ENCODE peak calls at places on chromosome 19, in six cellular contexts. I, F, C, A, Y and P are unnamed samples.

GRCh38 chr19:5251096-5252065 is 89.2 kb downstream of the PTPRS start:
- DNase-seq in C (no peak), F (no peak), Y (no peak), I (no peak), A (no peak), P (no peak)

GRCh38 chr19:34217952-34218817 is 36.2 kb upstream of the GARRE1 start:
- DNase-seq in Y (no peak), I (peak; percentile 95), C (peak; percentile 23), F (peak; percentile 75), A (peak; percentile 35), P (peak; percentile 80)

GRCh38 chr19:50377051-50377441 is 789 bp downstream of the NR1H2 start:
- DNase-seq in Y (peak; percentile 36), C (peak; percentile 72), I (no peak), A (peak; percentile 46), F (peak; percentile 60), P (no peak)

GRCh38 chr19:3277649-3278048 is 53.2 kb downstream of the CELF5 start:
- DNase-seq in I (no peak), F (no peak), A (no peak), Y (no peak), C (no peak), P (no peak)

GRCh38 chr19:17616961-17617806 is 61.7 kb downstream of the COLGALT1 start:
- DNase-seq in I (no peak), F (no peak), Y (no peak), A (no peak), C (no peak), P (no peak)

GRCh38 chr19:58229255-58229639 is 533 bp downstream of the ZNF544 start:
- DNase-seq in I (peak; percentile 3), C (peak; percentile 14), F (no peak), Y (no peak), A (no peak), P (no peak)

GRCh38 chr19:8094336-8094735 is 41.8 kb downstream of the CCL25 start:
- DNase-seq in C (no peak), Y (no peak), A (no peak), F (no peak), I (no peak), P (no peak)

GRCh38 chr19:51024924-51025323 is 1.5 kb downstream of the KLK11 start:
- DNase-seq in A (no peak), I (no peak), Y (no peak), F (no peak), C (no peak), P (no peak)

GRCh38 chr19:29745253-29745652 is 30.2 kb upstream of the C19orf12 start:
- DNase-seq in F (no peak), A (no peak), I (no peak), C (no peak), Y (no peak), P (no peak)

GRCh38 chr19:18218159-18218558 is 8.1 kb downstream of the PDE4C start:
- DNase-seq in Y (no peak), A (no peak), I (no peak), C (no peak), F (no peak), P (no peak)

GRCh38 chr19:49560358-49560900 is 19.9 kb downstream of the NOSIP start:
- DNase-seq in F (peak; percentile 35), Y (no peak), A (peak; percentile 26), I (no peak), C (peak; percentile 59), P (no peak)

GRCh38 chr19:46731007-46731501 is 14.1 kb upstream of the PRKD2 start:
- DNase-seq in Y (no peak), C (no peak), I (peak; percentile 75), A (no peak), F (no peak), P (peak; percentile 63)

GRCh38 chr19:8526345-8527062 is 12.5 kb upstream of the ZNF414 start:
- DNase-seq in I (peak; percentile 66), C (peak; percentile 96), F (no peak), Y (no peak), A (no peak), P (peak; percentile 62)

GRCh38 chr19:34096020-34096915 is 76.0 kb upstream of the LSM14A start:
- DNase-seq in A (no peak), I (peak; percentile 8), Y (no peak), F (no peak), C (no peak), P (peak; percentile 5)

GRCh38 chr19:48509467-48510194 is 2.0 kb downstream of the LMTK3 start:
- DNase-seq in I (no peak), A (no peak), F (no peak), Y (no peak), C (no peak), P (no peak)

GRCh38 chr19:53328967-53329366 is 4.6 kb upstream of the ZNF845 start:
- DNase-seq in F (no peak), Y (peak; percentile 8), C (peak; percentile 16), I (no peak), A (no peak), P (no peak)

GRCh38 chr19:13208131-13208963 is 58.1 kb downstream of the IER2 start:
- DNase-seq in A (peak; percentile 50), Y (peak; percentile 51), I (peak; percentile 25), C (peak; percentile 53), F (peak; percentile 16), P (peak; percentile 32)

GRCh38 chr19:999379-999719 is 870 bp upstream of the GRIN3B start:
- DNase-seq in F (no peak), I (no peak), C (no peak), Y (no peak), A (no peak), P (no peak)

GRCh38 chr19:19588546-19588945 is 29.9 kb downstream of the PBX4 start:
- DNase-seq in Y (no peak), C (no peak), I (no peak), A (no peak), F (no peak), P (no peak)

GRCh38 chr19:46861691-46862503 is 1.1 kb downstream of the ARHGAP35 start:
- DNase-seq in I (no peak), C (no peak), Y (no peak), A (no peak), F (no peak), P (no peak)

GRCh38 chr19:33150852-33151518 is 19.1 kb downstream of the WDR88 start:
- DNase-seq in A (no peak), C (no peak), Y (no peak), F (no peak), I (no peak), P (no peak)

GRCh38 chr19:7988307-7988706 is 17.1 kb downstream of the ELAVL1 start:
- DNase-seq in C (no peak), A (no peak), F (no peak), I (no peak), Y (no peak), P (no peak)

GRCh38 chr19:45938733-45939319 is 24.2 kb upstream of the NANOS2 start:
- DNase-seq in Y (no peak), C (no peak), I (no peak), A (no peak), F (no peak), P (no peak)

GRCh38 chr19:33906578-33907335 is 110.1 kb downstream of the KCTD15 start:
- DNase-seq in F (no peak), C (peak; percentile 18), Y (no peak), I (no peak), A (no peak), P (no peak)

GRCh38 chr19:35037716-35038622 is 3.6 kb upstream of the HPN start:
- DNase-seq in A (no peak), I (no peak), C (no peak), Y (no peak), F (no peak), P (no peak)

GRCh38 chr19:6239401-6239844 is 40.4 kb downstream of the MLLT1 start:
- DNase-seq in C (no peak), F (no peak), Y (no peak), I (no peak), A (no peak), P (no peak)

GRCh38 chr19:53511933-53512374 is 26.0 kb upstream of the ZNF331 start:
- DNase-seq in F (peak; percentile 32), Y (peak; percentile 20), A (peak; percentile 33), C (peak; percentile 52), I (no peak), P (no peak)

GRCh38 chr19:17942181-17942580 is 9.4 kb downstream of the CCDC124 start:
- DNase-seq in A (no peak), I (no peak), F (no peak), C (no peak), Y (no peak), P (no peak)

GRCh38 chr19:5364674-5365073 is 24.1 kb upstream of the PTPRS start:
- DNase-seq in F (no peak), C (no peak), Y (no peak), I (no peak), A (no peak), P (no peak)

GRCh38 chr19:42129399-42130253 is 2.6 kb downstream of the POU2F2 start:
- DNase-seq in F (no peak), C (peak; percentile 35), Y (no peak), A (no peak), I (no peak), P (no peak)

GRCh38 chr19:44762033-44762432 is 13.5 kb downstream of the BCL3 start:
- DNase-seq in A (no peak), Y (no peak), I (no peak), C (peak; percentile 4), F (no peak), P (no peak)

GRCh38 chr19:29404951-29405727 is 120.7 kb upstream of the VSTM2B start:
- DNase-seq in C (no peak), A (no peak), F (no peak), Y (no peak), I (no peak), P (no peak)

GRCh38 chr19:13729859-13730258 is 34.5 kb upstream of the MRI1 start:
- DNase-seq in I (no peak), Y (no peak), C (no peak), F (no peak), A (no peak), P (no peak)

GRCh38 chr19:30256510-30256850 is 115.7 kb upstream of the ZNF536 start:
- DNase-seq in I (no peak), Y (no peak), F (no peak), C (no peak), A (no peak), P (no peak)

GRCh38 chr19:38707512-38708114 is 36.7 kb downstream of the CAPN12 start:
- DNase-seq in I (no peak), Y (no peak), C (peak; percentile 61), A (no peak), F (no peak), P (no peak)

GRCh38 chr19:55179570-55180484 is at the start of gene SYT5:
- DNase-seq in F (peak; percentile 24), A (peak; percentile 57), C (peak; percentile 71), Y (peak; percentile 64), I (no peak), P (no peak)

GRCh38 chr19:14089662-14090508 is 666 bp downstream of the SAMD1 start:
- DNase-seq in C (peak; percentile 70), I (no peak), Y (peak; percentile 46), A (no peak), F (no peak), P (no peak)

GRCh38 chr19:46218160-46218559 is 11.4 kb upstream of the IGFL1 start:
- DNase-seq in F (no peak), I (no peak), C (peak; percentile 17), A (no peak), Y (no peak), P (no peak)

GRCh38 chr19:6718741-6719539 is 1.5 kb downstream of the C3 start:
- DNase-seq in C (no peak), I (no peak), F (peak; percentile 32), A (no peak), Y (no peak), P (no peak)